ENCODE peak calls at places on chromosomes 4 and X, in five cellular contexts. One of them, this sample, is unnamed.

GRCh38 chr4:86387013-86387412 is 27.2 kb upstream of the MAPK10 start:
- DNase-seq in NCI-H460: no peak
- DNase-seq in fibroblast of pulmonary artery: no peak
- DNase-seq in AG09319: no peak
- DNase-seq in stimulated activated CD4-positive, alpha-beta T cell treated with anti-CD3 and anti-CD28 coated beads, Interleukin-12 subunit alpha, Interleukin-12 subunit beta, amount 100 ng/mL, for 4 hours: no peak
- DNase-seq in this sample: no peak

GRCh38 chrX:70096052-70096451 is 33.8 kb downstream of the OTUD6A start:
- DNase-seq in NCI-H460: no peak
- DNase-seq in fibroblast of pulmonary artery: peak
- DNase-seq in AG09319: no peak
- DNase-seq in stimulated activated CD4-positive, alpha-beta T cell treated with anti-CD3 and anti-CD28 coated beads, Interleukin-12 subunit alpha, Interleukin-12 subunit beta, amount 100 ng/mL, for 4 hours: no peak
- DNase-seq in this sample: peak

GRCh38 chrX:39477438-39478120 is 620.2 kb downstream of the BCOR start:
- DNase-seq in NCI-H460: no peak
- DNase-seq in fibroblast of pulmonary artery: peak
- DNase-seq in AG09319: no peak
- DNase-seq in stimulated activated CD4-positive, alpha-beta T cell treated with anti-CD3 and anti-CD28 coated beads, Interleukin-12 subunit alpha, Interleukin-12 subunit beta, amount 100 ng/mL, for 4 hours: no peak
- DNase-seq in this sample: no peak

GRCh38 chr4:74682567-74683359 is 111.6 kb downstream of the BTC start:
- DNase-seq in NCI-H460: peak
- DNase-seq in fibroblast of pulmonary artery: peak
- DNase-seq in AG09319: peak
- DNase-seq in stimulated activated CD4-positive, alpha-beta T cell treated with anti-CD3 and anti-CD28 coated beads, Interleukin-12 subunit alpha, Interleukin-12 subunit beta, amount 100 ng/mL, for 4 hours: no peak
- DNase-seq in this sample: peak

GRCh38 chr4:41364871-41365270 is 108.1 kb downstream of the UCHL1 start:
- DNase-seq in NCI-H460: no peak
- DNase-seq in fibroblast of pulmonary artery: no peak
- DNase-seq in AG09319: no peak
- DNase-seq in stimulated activated CD4-positive, alpha-beta T cell treated with anti-CD3 and anti-CD28 coated beads, Interleukin-12 subunit alpha, Interleukin-12 subunit beta, amount 100 ng/mL, for 4 hours: no peak
- DNase-seq in this sample: no peak

GRCh38 chr4:6499241-6499605 is 26.8 kb upstream of the PPP2R2C start:
- DNase-seq in NCI-H460: no peak
- DNase-seq in fibroblast of pulmonary artery: no peak
- DNase-seq in AG09319: no peak
- DNase-seq in stimulated activated CD4-positive, alpha-beta T cell treated with anti-CD3 and anti-CD28 coated beads, Interleukin-12 subunit alpha, Interleukin-12 subunit beta, amount 100 ng/mL, for 4 hours: no peak
- DNase-seq in this sample: no peak

GRCh38 chr4:17667653-17668201 is 53.3 kb downstream of the MED28 start:
- DNase-seq in NCI-H460: no peak
- DNase-seq in fibroblast of pulmonary artery: no peak
- DNase-seq in AG09319: no peak
- DNase-seq in stimulated activated CD4-positive, alpha-beta T cell treated with anti-CD3 and anti-CD28 coated beads, Interleukin-12 subunit alpha, Interleukin-12 subunit beta, amount 100 ng/mL, for 4 hours: no peak
- DNase-seq in this sample: no peak

GRCh38 chr4:72076562-72076961 is 44.8 kb downstream of the NPFFR2 start:
- DNase-seq in NCI-H460: no peak
- DNase-seq in fibroblast of pulmonary artery: peak
- DNase-seq in AG09319: no peak
- DNase-seq in stimulated activated CD4-positive, alpha-beta T cell treated with anti-CD3 and anti-CD28 coated beads, Interleukin-12 subunit alpha, Interleukin-12 subunit beta, amount 100 ng/mL, for 4 hours: no peak
- DNase-seq in this sample: no peak

GRCh38 chrX:52271212-52271611 is 86.5 kb downstream of the MAGED4 start:
- DNase-seq in NCI-H460: no peak
- DNase-seq in fibroblast of pulmonary artery: peak
- DNase-seq in AG09319: no peak
- DNase-seq in stimulated activated CD4-positive, alpha-beta T cell treated with anti-CD3 and anti-CD28 coated beads, Interleukin-12 subunit alpha, Interleukin-12 subunit beta, amount 100 ng/mL, for 4 hours: no peak
- DNase-seq in this sample: no peak

GRCh38 chr4:15956179-15956850 is 6.7 kb downstream of the FGFBP2 start:
- DNase-seq in NCI-H460: peak
- DNase-seq in fibroblast of pulmonary artery: peak
- DNase-seq in AG09319: peak
- DNase-seq in stimulated activated CD4-positive, alpha-beta T cell treated with anti-CD3 and anti-CD28 coated beads, Interleukin-12 subunit alpha, Interleukin-12 subunit beta, amount 100 ng/mL, for 4 hours: peak
- DNase-seq in this sample: peak

GRCh38 chrX:68084765-68085164 is 348.5 kb downstream of the OPHN1 start:
- DNase-seq in NCI-H460: no peak
- DNase-seq in fibroblast of pulmonary artery: peak
- DNase-seq in AG09319: no peak
- DNase-seq in stimulated activated CD4-positive, alpha-beta T cell treated with anti-CD3 and anti-CD28 coated beads, Interleukin-12 subunit alpha, Interleukin-12 subunit beta, amount 100 ng/mL, for 4 hours: no peak
- DNase-seq in this sample: no peak

GRCh38 chr4:186095406-186095805 is 9.1 kb upstream of the FAM149A start:
- DNase-seq in NCI-H460: no peak
- DNase-seq in fibroblast of pulmonary artery: no peak
- DNase-seq in AG09319: no peak
- DNase-seq in stimulated activated CD4-positive, alpha-beta T cell treated with anti-CD3 and anti-CD28 coated beads, Interleukin-12 subunit alpha, Interleukin-12 subunit beta, amount 100 ng/mL, for 4 hours: no peak
- DNase-seq in this sample: no peak

GRCh38 chrX:131801911-131802310 is 221.2 kb upstream of the STK26 start:
- DNase-seq in NCI-H460: no peak
- DNase-seq in fibroblast of pulmonary artery: no peak
- DNase-seq in AG09319: no peak
- DNase-seq in stimulated activated CD4-positive, alpha-beta T cell treated with anti-CD3 and anti-CD28 coated beads, Interleukin-12 subunit alpha, Interleukin-12 subunit beta, amount 100 ng/mL, for 4 hours: no peak
- DNase-seq in this sample: no peak

GRCh38 chrX:134377537-134377936 is 82.4 kb upstream of the HPRT1 start:
- DNase-seq in NCI-H460: peak
- DNase-seq in fibroblast of pulmonary artery: peak
- DNase-seq in AG09319: peak
- DNase-seq in stimulated activated CD4-positive, alpha-beta T cell treated with anti-CD3 and anti-CD28 coated beads, Interleukin-12 subunit alpha, Interleukin-12 subunit beta, amount 100 ng/mL, for 4 hours: no peak
- DNase-seq in this sample: no peak

GRCh38 chr4:89316931-89317366 is 9.3 kb upstream of the GPRIN3 start:
- DNase-seq in NCI-H460: no peak
- DNase-seq in fibroblast of pulmonary artery: peak
- DNase-seq in AG09319: no peak
- DNase-seq in stimulated activated CD4-positive, alpha-beta T cell treated with anti-CD3 and anti-CD28 coated beads, Interleukin-12 subunit alpha, Interleukin-12 subunit beta, amount 100 ng/mL, for 4 hours: no peak
- DNase-seq in this sample: no peak

GRCh38 chrX:153769865-153770605 is 6.0 kb downstream of the PLXNB3 start:
- DNase-seq in NCI-H460: no peak
- DNase-seq in fibroblast of pulmonary artery: no peak
- DNase-seq in AG09319: no peak
- DNase-seq in stimulated activated CD4-positive, alpha-beta T cell treated with anti-CD3 and anti-CD28 coated beads, Interleukin-12 subunit alpha, Interleukin-12 subunit beta, amount 100 ng/mL, for 4 hours: no peak
- DNase-seq in this sample: no peak

GRCh38 chr4:11455201-11455835 is 26.6 kb upstream of the HS3ST1 start:
- DNase-seq in NCI-H460: no peak
- DNase-seq in fibroblast of pulmonary artery: no peak
- DNase-seq in AG09319: no peak
- DNase-seq in stimulated activated CD4-positive, alpha-beta T cell treated with anti-CD3 and anti-CD28 coated beads, Interleukin-12 subunit alpha, Interleukin-12 subunit beta, amount 100 ng/mL, for 4 hours: no peak
- DNase-seq in this sample: no peak

GRCh38 chrX:48676893-48677270 is 6.7 kb upstream of the WAS start:
- DNase-seq in NCI-H460: no peak
- DNase-seq in fibroblast of pulmonary artery: no peak
- DNase-seq in AG09319: no peak
- DNase-seq in stimulated activated CD4-positive, alpha-beta T cell treated with anti-CD3 and anti-CD28 coated beads, Interleukin-12 subunit alpha, Interleukin-12 subunit beta, amount 100 ng/mL, for 4 hours: no peak
- DNase-seq in this sample: no peak

GRCh38 chr4:156321203-156321602 is 367.5 kb upstream of the CTSO start:
- DNase-seq in NCI-H460: no peak
- DNase-seq in fibroblast of pulmonary artery: peak
- DNase-seq in AG09319: no peak
- DNase-seq in stimulated activated CD4-positive, alpha-beta T cell treated with anti-CD3 and anti-CD28 coated beads, Interleukin-12 subunit alpha, Interleukin-12 subunit beta, amount 100 ng/mL, for 4 hours: no peak
- DNase-seq in this sample: no peak

GRCh38 chr4:124903995-124904722 is 191.6 kb upstream of the ANKRD50 start:
- DNase-seq in NCI-H460: peak
- DNase-seq in fibroblast of pulmonary artery: peak
- DNase-seq in AG09319: peak
- DNase-seq in stimulated activated CD4-positive, alpha-beta T cell treated with anti-CD3 and anti-CD28 coated beads, Interleukin-12 subunit alpha, Interleukin-12 subunit beta, amount 100 ng/mL, for 4 hours: no peak
- DNase-seq in this sample: peak

GRCh38 chr4:169900241-169900845 is 125.9 kb downstream of the MFAP3L start:
- DNase-seq in NCI-H460: no peak
- DNase-seq in fibroblast of pulmonary artery: no peak
- DNase-seq in AG09319: no peak
- DNase-seq in stimulated activated CD4-positive, alpha-beta T cell treated with anti-CD3 and anti-CD28 coated beads, Interleukin-12 subunit alpha, Interleukin-12 subunit beta, amount 100 ng/mL, for 4 hours: no peak
- DNase-seq in this sample: no peak

GRCh38 chrX:74293343-74293946 is 10.5 kb upstream of the ZCCHC13 start:
- DNase-seq in NCI-H460: peak
- DNase-seq in fibroblast of pulmonary artery: peak
- DNase-seq in AG09319: peak
- DNase-seq in stimulated activated CD4-positive, alpha-beta T cell treated with anti-CD3 and anti-CD28 coated beads, Interleukin-12 subunit alpha, Interleukin-12 subunit beta, amount 100 ng/mL, for 4 hours: peak
- DNase-seq in this sample: peak

GRCh38 chrX:107701493-107702121 is 73.3 kb downstream of the PRPS1 start:
- DNase-seq in NCI-H460: no peak
- DNase-seq in fibroblast of pulmonary artery: no peak
- DNase-seq in AG09319: no peak
- DNase-seq in stimulated activated CD4-positive, alpha-beta T cell treated with anti-CD3 and anti-CD28 coated beads, Interleukin-12 subunit alpha, Interleukin-12 subunit beta, amount 100 ng/mL, for 4 hours: no peak
- DNase-seq in this sample: no peak

GRCh38 chr4:124958812-124959211 is 246.3 kb upstream of the ANKRD50 start:
- DNase-seq in NCI-H460: no peak
- DNase-seq in fibroblast of pulmonary artery: peak
- DNase-seq in AG09319: no peak
- DNase-seq in stimulated activated CD4-positive, alpha-beta T cell treated with anti-CD3 and anti-CD28 coated beads, Interleukin-12 subunit alpha, Interleukin-12 subunit beta, amount 100 ng/mL, for 4 hours: no peak
- DNase-seq in this sample: no peak

GRCh38 chrX:37380920-37381319 is 31.8 kb downstream of the PRRG1 start:
- DNase-seq in NCI-H460: peak
- DNase-seq in fibroblast of pulmonary artery: peak
- DNase-seq in AG09319: peak
- DNase-seq in stimulated activated CD4-positive, alpha-beta T cell treated with anti-CD3 and anti-CD28 coated beads, Interleukin-12 subunit alpha, Interleukin-12 subunit beta, amount 100 ng/mL, for 4 hours: no peak
- DNase-seq in this sample: peak

GRCh38 chrX:42967681-42968080 is 189.7 kb upstream of the PPP1R2C start:
- DNase-seq in NCI-H460: no peak
- DNase-seq in fibroblast of pulmonary artery: no peak
- DNase-seq in AG09319: no peak
- DNase-seq in stimulated activated CD4-positive, alpha-beta T cell treated with anti-CD3 and anti-CD28 coated beads, Interleukin-12 subunit alpha, Interleukin-12 subunit beta, amount 100 ng/mL, for 4 hours: no peak
- DNase-seq in this sample: no peak